ENCODE peak calls at places on chromosomes 4 and X, in four cellular contexts. K is AML-193, T is progenitor cell of endocrine pancreas, O is Karpas-422. Y is an unnamed sample.

GRCh38 chr4:173761236-173761635 is 231.2 kb upstream of the HAND2 start:
- DNase-seq in K (no peak), T (no peak), O (no peak), Y (no peak)

GRCh38 chr4:139606600-139607301 is 50.7 kb upstream of the SETD7 start:
- DNase-seq in K (peak; percentile 69), O (peak; percentile 76), T (no peak), Y (no peak)

GRCh38 chr4:142516686-142517145 is 329.4 kb downstream of the INPP4B start:
- DNase-seq in K (no peak), T (no peak), O (no peak), Y (no peak)

GRCh38 chr4:13986533-13986932 is 359.0 kb upstream of the BOD1L1 start:
- DNase-seq in K (no peak), T (no peak), O (no peak), Y (no peak)

GRCh38 chr4:40357738-40358137 is 22.6 kb downstream of the CHRNA9 start:
- DNase-seq in O (no peak), K (no peak), T (no peak), Y (no peak)

GRCh38 chr4:122728781-122729330 is 3.6 kb upstream of the BBS12 start:
- DNase-seq in K (no peak), T (no peak), O (no peak), Y (no peak)

GRCh38 chr4:55330241-55330640 is 15.8 kb upstream of the SRD5A3 start:
- DNase-seq in K (peak; percentile 81), T (no peak), O (no peak), Y (peak; percentile 97)

GRCh38 chrX:97835969-97836368 is 952.3 kb downstream of the RPA4 start:
- DNase-seq in T (no peak), O (no peak), K (no peak), Y (no peak)

GRCh38 chr4:73901031-73901430 is 31.8 kb downstream of the CXCL1 start:
- DNase-seq in O (no peak), K (no peak), T (no peak), Y (no peak)

GRCh38 chrX:106933538-106933961 is 13.3 kb downstream of the CLDN2 start:
- DNase-seq in T (no peak), K (no peak), O (no peak), Y (peak; percentile 43)

GRCh38 chrX:109774706-109775105 is 41.6 kb upstream of the ACSL4 start:
- DNase-seq in O (no peak), K (peak; percentile 7), T (no peak), Y (no peak)

GRCh38 chrX:645024-645376 is 14.4 kb downstream of the SHOX start:
- DNase-seq in T (no peak), O (no peak), K (no peak), Y (no peak)

GRCh38 chr4:74370912-74371311 is 6.0 kb downstream of the EREG start:
- DNase-seq in O (peak; percentile 77), K (peak; percentile 69), T (peak; percentile 11), Y (peak; percentile 76)

GRCh38 chr4:165355900-165356300 is 22.9 kb upstream of the CPE start:
- DNase-seq in K (peak; percentile 36), T (no peak), O (peak; percentile 76), Y (peak; percentile 42)

GRCh38 chr4:5355846-5356245 is 304.6 kb downstream of the STK32B start:
- DNase-seq in K (no peak), O (no peak), T (no peak), Y (no peak)

GRCh38 chr4:25859429-25860148 is 3.2 kb downstream of the SEL1L3 start:
- DNase-seq in K (no peak), T (no peak), O (peak; percentile 92), Y (peak; percentile 8)

GRCh38 chr4:101211146-101211553 is 136.2 kb downstream of the PPP3CA start:
- DNase-seq in O (no peak), T (no peak), K (no peak), Y (no peak)

GRCh38 chr4:75398501-75398900 is 115.7 kb downstream of the RCHY1 start:
- DNase-seq in K (no peak), O (no peak), T (no peak), Y (no peak)

GRCh38 chrX:40473460-40474204 is 107.1 kb upstream of the ATP6AP2 start:
- DNase-seq in K (no peak), O (no peak), T (no peak), Y (no peak)

GRCh38 chrX:120672389-120672788 is 42.5 kb upstream of the C1GALT1C1 start:
- DNase-seq in K (no peak), O (no peak), T (no peak), Y (no peak)

GRCh38 chrX:119755981-119756533 is 2.3 kb upstream of the SOWAHD start:
- DNase-seq in O (no peak), T (no peak), K (no peak), Y (no peak)

GRCh38 chr4:129344058-129344457 is 248.1 kb downstream of the C4orf33 start:
- DNase-seq in K (peak; percentile 48), T (no peak), O (peak; percentile 90), Y (peak; percentile 70)

GRCh38 chr4:83961575-83961974 is 425.7 kb downstream of the GPAT3 start:
- DNase-seq in O (peak; percentile 43), K (peak; percentile 11), T (no peak), Y (no peak)

GRCh38 chrX:155949098-155949497 is 48.4 kb upstream of the IL9R start:
- DNase-seq in K (no peak), T (no peak), O (no peak), Y (no peak)

GRCh38 chr4:102598759-102599379 is 97.7 kb downstream of the NFKB1 start:
- DNase-seq in O (no peak), K (no peak), T (no peak), Y (no peak)

GRCh38 chr4:14234330-14234729 is 606.8 kb upstream of the BOD1L1 start:
- DNase-seq in K (no peak), T (no peak), O (no peak), Y (no peak)

GRCh38 chr4:145066063-145066501 is 31.9 kb downstream of the ANAPC10 start:
- DNase-seq in K (no peak), O (no peak), T (no peak), Y (no peak)

GRCh38 chrX:137749282-137749681 is 183.4 kb downstream of the ZIC3 start:
- DNase-seq in O (no peak), K (no peak), T (no peak), Y (no peak)

GRCh38 chr4:85968945-85969830 is 390.7 kb downstream of the MAPK10 start:
- DNase-seq in T (no peak), O (peak; percentile 85), K (peak; percentile 52), Y (peak; percentile 79)

GRCh38 chrX:57900961-57901360 is 9.3 kb downstream of the ZXDA start:
- DNase-seq in T (no peak), O (no peak), K (no peak), Y (no peak)

GRCh38 chr4:159768011-159768410 is 665.1 kb downstream of the RAPGEF2 start:
- DNase-seq in T (no peak), K (no peak), O (no peak), Y (no peak)

GRCh38 chr4:4868506-4869379 is 9.3 kb downstream of the MSX1 start:
- DNase-seq in K (no peak), O (no peak), T (no peak), Y (no peak)

GRCh38 chr4:2790583-2791517 is 2.0 kb upstream of the SH3BP2 start:
- DNase-seq in O (no peak), K (no peak), T (no peak), Y (no peak)

GRCh38 chrX:148134578-148134977 is 153.4 kb downstream of the FMR1NB start:
- DNase-seq in T (no peak), O (peak; percentile 78), K (no peak), Y (no peak)

Y was measured in Kasumi-1.